ENCODE peak calls at places on chromosomes 13 and 19, in nine cellular contexts. Y is sigmoid colon, B is transverse colon, U is spleen, Q is SK-N-MC, T is H1, D is breast epithelium, L is endothelial cell of umbilical vein, E is vagina. I is an unnamed sample.

GRCh38 chr19:54208784-54209057 is 8.1 kb downstream of the RPS9 start:
- DNase-seq in Y (no peak), B (no peak), U (no peak), Q (no peak), T (no peak), D (no peak), L (no peak), E (no peak), I (no peak)

GRCh38 chr13:36533806-36534205 is 101.5 kb downstream of the CCNA1 start:
- DNase-seq in Y (no peak), B (no peak), U (no peak), Q (no peak), T (no peak), D (no peak), L (peak; percentile 85), E (no peak), I (no peak)

GRCh38 chr19:54128441-54128725 is 9.2 kb upstream of the CNOT3 start:
- DNase-seq in Y (no peak), B (no peak), U (no peak), Q (no peak), T (no peak), D (no peak), L (no peak), E (no peak), I (no peak)

GRCh38 chr19:52722062-52723005 is 12.5 kb downstream of the ZNF611 start:
- DNase-seq in Y (no peak), B (no peak), U (no peak), Q (no peak), T (no peak), D (no peak), L (peak; percentile 69), E (no peak), I (no peak)

GRCh38 chr19:32343550-32344262 is 1.7 kb upstream of the ZNF507 start:
- DNase-seq in Y (no peak), B (no peak), U (no peak), Q (no peak), T (no peak), D (no peak), L (no peak), E (no peak), I (no peak)

GRCh38 chr13:47420568-47420967 is 523.7 kb upstream of the HTR2A start:
- DNase-seq in Y (no peak), B (no peak), U (no peak), Q (no peak), T (no peak), D (no peak), L (no peak), E (no peak), I (no peak)

GRCh38 chr13:40528881-40529280 is 137.6 kb downstream of the FOXO1 start:
- DNase-seq in Y (no peak), B (no peak), U (no peak), Q (no peak), T (no peak), D (no peak), L (no peak), E (no peak), I (no peak)

GRCh38 chr13:42043676-42044075 is 4.8 kb upstream of the DGKH start:
- DNase-seq in Y (no peak), B (no peak), U (no peak), Q (no peak), T (no peak), D (no peak), L (no peak), E (no peak), I (no peak)

DNA sequence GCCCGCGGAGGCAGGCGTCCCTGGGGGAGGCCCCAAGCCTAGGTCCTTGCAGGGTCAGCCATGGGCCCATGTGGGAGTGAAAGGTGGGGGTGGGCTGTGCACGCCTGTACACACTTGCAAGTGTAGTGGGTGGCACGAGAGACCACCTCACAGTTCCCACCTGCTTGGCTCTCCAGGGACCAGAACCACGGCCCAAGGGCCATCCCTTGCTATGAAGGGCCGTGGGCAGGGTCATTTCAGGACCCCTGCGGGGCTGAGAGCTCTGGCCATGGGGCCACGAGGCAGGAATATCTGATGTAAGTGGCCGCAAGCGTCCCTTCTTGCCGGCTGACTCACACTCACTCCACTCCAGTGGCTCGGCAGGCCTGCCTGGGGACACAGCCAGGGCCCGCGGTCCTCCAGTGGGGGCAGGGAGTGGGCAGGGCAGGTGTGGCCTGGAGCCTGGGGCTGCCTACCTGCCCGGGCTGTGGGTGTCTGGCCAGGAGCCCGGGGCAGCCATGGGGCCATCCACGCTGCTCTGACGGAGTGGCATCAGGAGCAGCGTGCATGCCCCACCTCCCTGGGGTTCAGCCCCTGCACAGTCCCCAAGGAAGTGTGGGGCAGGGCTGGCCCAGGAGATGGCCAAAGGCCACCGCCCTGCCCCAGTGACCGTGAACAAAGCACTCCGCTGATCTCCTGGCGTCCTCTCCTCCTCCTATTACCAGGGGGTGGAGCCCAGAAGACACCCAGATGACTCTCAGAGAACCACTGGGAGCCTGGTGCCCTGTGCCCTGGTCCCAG is 8.6 kb upstream of the MKNK2 start:
- DNase-seq in Y (peak; percentile 89), B (peak; percentile 91), U (peak; percentile 85), Q (no peak), T (no peak), D (peak; percentile 66), L (no peak), E (no peak), I (peak; percentile 92)
- TF ChIP-seq POLR2AphosphoS5 in Y (peak; percentile 65), B (peak; percentile 70), U (peak; percentile 58), Q (no peak), T (no peak), D (peak; percentile 6), L (no peak), E (peak; percentile 80), I (peak; percentile 89)

GRCh38 chr19:17487240-17488121 is 17.2 kb downstream of the SLC27A1 start:
- DNase-seq in Y (no peak), B (no peak), U (no peak), Q (no peak), T (no peak), D (no peak), L (no peak), E (no peak), I (no peak)

GRCh38 chr19:17489392-17490030 is 19.2 kb downstream of the SLC27A1 start:
- DNase-seq in Y (no peak), B (no peak), U (no peak), Q (no peak), T (no peak), D (no peak), L (peak; percentile 40), E (no peak), I (no peak)

GRCh38 chr19:17486545-17486944 is 16.2 kb downstream of the SLC27A1 start:
- DNase-seq in Y (no peak), B (no peak), U (no peak), Q (no peak), T (no peak), D (no peak), L (no peak), E (no peak), I (no peak)

GRCh38 chr19:17490411-17490810 is 20.1 kb downstream of the SLC27A1 start:
- DNase-seq in Y (no peak), B (no peak), U (no peak), Q (no peak), T (no peak), D (no peak), L (no peak), E (no peak), I (no peak)

GRCh38 chr19:17488593-17489391 is 18.5 kb downstream of the SLC27A1 start:
- DNase-seq in Y (no peak), B (peak; percentile 93), U (peak; percentile 89), Q (no peak), T (peak; percentile 97), D (peak; percentile 71), L (peak; percentile 82), E (no peak), I (peak; percentile 92)
- H3K27ac ChIP-seq in Y (peak overlapping the region; percentile 17), B (peak overlapping the region; percentile 7), U (peak overlapping the region; percentile 69), Q (no peak overlapping the region), T (no peak overlapping the region), D (peak overlapping the region; percentile 48), L (peak overlapping the region; percentile 32), E (no peak overlapping the region), I (peak overlapping the region; percentile 72)

DNA sequence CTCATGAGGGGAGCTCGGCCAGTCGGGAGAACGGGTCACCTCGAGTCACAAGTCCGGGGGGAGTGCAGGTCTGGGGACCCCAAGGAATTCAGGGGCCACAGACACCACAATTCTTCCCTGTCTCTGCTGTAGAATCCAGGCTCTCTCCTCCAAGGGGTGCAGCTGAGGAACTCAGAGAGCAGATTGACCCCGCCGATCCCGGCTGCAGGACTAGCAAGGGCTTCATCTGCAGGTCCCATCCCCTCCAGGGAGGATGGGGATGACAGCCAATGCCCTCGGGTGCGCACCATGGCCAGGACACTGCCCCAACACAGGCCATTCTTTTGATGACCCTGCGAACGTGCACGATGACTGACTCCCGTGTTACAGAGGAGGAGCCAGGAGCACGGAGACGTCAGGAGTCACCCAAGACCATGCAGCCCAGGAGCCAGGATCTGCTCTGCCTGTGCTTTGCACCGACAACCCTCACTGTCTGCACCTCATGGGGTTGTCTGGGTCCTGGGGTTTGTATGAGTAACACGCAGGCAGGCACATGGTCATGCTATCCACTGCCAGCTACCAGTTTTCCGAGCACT is 48.5 kb upstream of the TUBGCP3 start:
- DNase-seq in Y (no peak), B (no peak), U (peak; percentile 58), Q (no peak), T (no peak), D (no peak), L (no peak), E (no peak), I (no peak)
- H3K9me3 ChIP-seq in Y (no peaks in the 10 kb centered on the region), B (no peaks in the 10 kb centered on the region), U (no peaks in the 10 kb centered on the region), Q (no peaks in the 10 kb centered on the region), T (no peaks in the 10 kb centered on the region), D (no peaks in the 10 kb centered on the region), L (no peaks in the 10 kb centered on the region), E (no peaks in the 10 kb centered on the region), I (no peaks in the 10 kb centered on the region)

GRCh38 chr19:14381689-14382474 is 638 bp downstream of the ADGRE5 start:
- DNase-seq in Y (peak; percentile 77), B (peak; percentile 81), U (peak; percentile 89), Q (no peak), T (no peak), D (no peak), L (no peak), E (no peak), I (peak; percentile 57)

GRCh38 chr19:14383556-14383897 is 2.3 kb downstream of the ADGRE5 start:
- DNase-seq in Y (peak; percentile 77), B (peak; percentile 43), U (no peak), Q (no peak), T (no peak), D (no peak), L (no peak), E (no peak), I (no peak)

GRCh38 chr19:14383898-14384669 is 2.8 kb downstream of the ADGRE5 start:
- DNase-seq in Y (peak; percentile 84), B (peak; percentile 60), U (no peak), Q (no peak), T (no peak), D (no peak), L (no peak), E (no peak), I (no peak)

GRCh38 chr19:14390548-14390947 is 9.3 kb downstream of the ADGRE5 start:
- DNase-seq in Y (no peak), B (no peak), U (no peak), Q (no peak), T (no peak), D (no peak), L (no peak), E (no peak), I (no peak)

DNA sequence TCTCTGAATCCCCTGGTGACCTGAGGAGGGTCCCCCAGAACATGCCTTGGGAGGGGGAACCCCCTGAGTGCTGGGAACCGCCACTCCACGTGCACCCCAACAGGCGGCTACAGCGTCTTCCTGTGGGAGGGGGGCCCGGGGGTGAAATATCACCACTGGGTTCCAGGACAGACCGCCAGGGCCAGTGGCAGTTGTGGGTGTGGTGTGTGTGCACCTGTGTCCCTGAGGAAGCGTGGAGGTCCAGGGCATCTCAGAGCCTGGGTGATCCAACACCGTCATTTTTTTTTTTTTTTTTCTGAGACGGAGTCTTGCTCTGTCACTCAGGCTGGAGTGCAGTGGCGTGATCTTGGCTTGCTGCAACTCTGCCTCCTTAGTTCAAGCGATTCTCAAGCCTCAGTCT is 4.2 kb downstream of the ADGRE5 start:
- DNase-seq in Y (peak; percentile 61), B (no peak), U (peak; percentile 85), Q (no peak), T (no peak), D (no peak), L (no peak), E (no peak), I (no peak)
- TF ChIP-seq POLR2AphosphoS5 in Y (no peak), B (no peak), U (no peak), Q (no peak), T (no peak), D (no peak), L (no peak), E (no peak), I (no peak)

I was measured in stomach.